ENCODE peak calls at places on chromosomes 7 and 10, in eight cellular contexts. G is Kasumi-1, R is skeletal muscle cell, D is GM19239, J is nucleus accumbens, W is HCEC 1CT, P is neural progenitor cell, Y is right cardiac atrium. U is an unnamed sample.

GRCh38 chr10:69101451-69102095 is 13.7 kb downstream of the SRGN start:
- DNase-seq in G (peak; percentile 78), R (no peak), D (no peak), J (no peak), W (peak; percentile 17), P (no peak), Y (no peak), U (no peak)

GRCh38 chr10:22784668-22785067 is 70.3 kb upstream of the PIP4K2A start:
- DNase-seq in G (no peak), R (no peak), D (no peak), J (no peak), W (no peak), P (no peak), Y (no peak), U (no peak)

GRCh38 chr10:71088054-71088453 is 124.3 kb upstream of the UNC5B start:
- DNase-seq in G (no peak), R (no peak), D (no peak), J (no peak), W (no peak), P (no peak), Y (no peak), U (no peak)

GRCh38 chr10:12487366-12487765 is 138.0 kb downstream of the CAMK1D start:
- DNase-seq in G (no peak), R (no peak), D (no peak), J (no peak), W (no peak), P (no peak), Y (no peak), U (no peak)

GRCh38 chr7:26584964-26585650 is 279.3 kb downstream of the SKAP2 start:
- DNase-seq in G (no peak), R (no peak), D (no peak), J (no peak), W (no peak), P (no peak), Y (no peak), U (peak; percentile 7)

GRCh38 chr7:45682358-45682735 is 108.2 kb downstream of the ADCY1 start:
- DNase-seq in G (no peak), R (no peak), D (no peak), J (no peak), W (no peak), P (no peak), Y (no peak), U (no peak)

GRCh38 chr7:1248459-1249131 is 15.9 kb downstream of the UNCX start:
- DNase-seq in G (no peak), R (no peak), D (no peak), J (no peak), W (no peak), P (peak; percentile 73), Y (peak; percentile 58), U (no peak)

GRCh38 chr10:130360826-130361311 is 224.7 kb downstream of the GLRX3 start:
- DNase-seq in G (no peak), R (no peak), D (no peak), J (no peak), W (no peak), P (no peak), Y (no peak), U (no peak)

GRCh38 chr7:106290319-106290718 is 5.5 kb upstream of the NAMPT start:
- DNase-seq in G (no peak), R (no peak), D (no peak), J (no peak), W (no peak), P (no peak), Y (no peak), U (no peak)

U was measured in globus pallidus.